ENCODE peak calls at places on chromosomes 4 and X, in seven cellular contexts. R, O, Z, X, J, W and S are unnamed samples.

GRCh38 chr4:119592708-119593298 is 35.8 kb downstream of the PDE5A start:
- DNase-seq in R (no peak), X (no peak), J (no peak), Z (no peak), O (no peak), W (peak; percentile 38), S (no peak)

GRCh38 chr4:145019346-145019745 is 78.7 kb downstream of the ANAPC10 start:
- DNase-seq in W (no peak), O (no peak), Z (no peak), X (no peak), J (peak; percentile 5), R (no peak), S (no peak)

GRCh38 chrX:132181364-132181763 is 37.9 kb downstream of the RAP2C start:
- DNase-seq in X (no peak), Z (peak; percentile 13), O (no peak), J (no peak), W (no peak), R (no peak), S (no peak)

GRCh38 chrX:9853307-9853706 is 67.1 kb downstream of the SHROOM2 start:
- DNase-seq in O (no peak), W (no peak), X (no peak), Z (no peak), R (no peak), J (no peak), S (no peak)

GRCh38 chrX:97401586-97402101 is 517.9 kb downstream of the RPA4 start:
- DNase-seq in W (no peak), J (no peak), R (no peak), X (no peak), Z (no peak), O (no peak), S (peak; percentile 2)

GRCh38 chrX:80306007-80306406 is 114.2 kb upstream of the TENT5D start:
- DNase-seq in W (no peak), O (no peak), J (no peak), X (no peak), Z (no peak), R (no peak), S (no peak)

GRCh38 chr4:87901426-87901825 is 68.7 kb downstream of the MEPE start:
- DNase-seq in O (no peak), Z (no peak), J (no peak), X (peak; percentile 51), W (no peak), R (no peak), S (no peak)

GRCh38 chr4:141922224-141922623 is 285.8 kb downstream of the IL15 start:
- DNase-seq in R (no peak), X (no peak), O (no peak), W (no peak), J (no peak), Z (no peak), S (no peak)

GRCh38 chrX:139113682-139114081 is 402.2 kb upstream of the FGF13 start:
- DNase-seq in W (no peak), Z (no peak), O (no peak), J (no peak), R (no peak), X (no peak), S (no peak)

GRCh38 chrX:13140007-13140406 is 95.6 kb upstream of the FAM9C start:
- DNase-seq in J (no peak), R (no peak), W (no peak), Z (no peak), X (no peak), O (no peak), S (no peak)